ENCODE peak calls at places on chromosomes 4 and X, in four cellular contexts. One of them, this sample, is unnamed.

GRCh38 chrX:68415289-68415688 is 18.0 kb downstream of the OPHN1 start:
- DNase-seq in GM10248: no peak
- DNase-seq in fibroblast of mammary gland: peak; percentile 66
- DNase-seq in CD14-positive monocyte: no peak
- DNase-seq in this sample: no peak

GRCh38 chr4:16018841-16019240 is 55.9 kb upstream of the FGFBP2 start:
- DNase-seq in CD14-positive monocyte: no peak
- DNase-seq in GM10248: no peak
- DNase-seq in fibroblast of mammary gland: no peak
- DNase-seq in this sample: no peak

GRCh38 chr4:68366600-68366999 is 16.7 kb upstream of the YTHDC1 start:
- DNase-seq in CD14-positive monocyte: no peak
- DNase-seq in fibroblast of mammary gland: no peak
- DNase-seq in GM10248: no peak
- DNase-seq in this sample: no peak

GRCh38 chrX:110153900-110154299 is 151.0 kb downstream of the TMEM164 start:
- DNase-seq in GM10248: no peak
- DNase-seq in CD14-positive monocyte: no peak
- DNase-seq in fibroblast of mammary gland: no peak
- DNase-seq in this sample: no peak

GRCh38 chr4:24527371-24527770 is 57.0 kb downstream of the DHX15 start:
- DNase-seq in fibroblast of mammary gland: no peak
- DNase-seq in GM10248: no peak
- DNase-seq in CD14-positive monocyte: no peak
- DNase-seq in this sample: no peak

GRCh38 chr4:1712216-1713002 is at the start of gene SLBP:
- DNase-seq in CD14-positive monocyte: peak; percentile 99
- DNase-seq in GM10248: peak; percentile 98
- DNase-seq in fibroblast of mammary gland: peak; percentile 86
- DNase-seq in this sample: peak; percentile 99

GRCh38 chrX:45351478-45351877 is 150.8 kb upstream of the DIPK2B start:
- DNase-seq in fibroblast of mammary gland: peak; percentile 67
- DNase-seq in CD14-positive monocyte: no peak
- DNase-seq in GM10248: no peak
- DNase-seq in this sample: no peak

GRCh38 chr4:71126719-71127118 is 133.3 kb downstream of the DCK start:
- DNase-seq in CD14-positive monocyte: no peak
- DNase-seq in GM10248: no peak
- DNase-seq in fibroblast of mammary gland: peak; percentile 92
- DNase-seq in this sample: no peak

GRCh38 chr4:58560736-58561135 is 1450.6 kb upstream of the IGFBP7 start:
- DNase-seq in GM10248: no peak
- DNase-seq in fibroblast of mammary gland: no peak
- DNase-seq in CD14-positive monocyte: no peak
- DNase-seq in this sample: no peak

GRCh38 chr4:2962099-2962455 is 1.1 kb downstream of the NOP14 start:
- DNase-seq in fibroblast of mammary gland: no peak
- DNase-seq in CD14-positive monocyte: no peak
- DNase-seq in GM10248: no peak
- DNase-seq in this sample: peak; percentile 87

GRCh38 chr4:151955721-151956340 is 195.0 kb upstream of the GATB start:
- DNase-seq in fibroblast of mammary gland: peak; percentile 44
- DNase-seq in CD14-positive monocyte: no peak
- DNase-seq in GM10248: no peak
- DNase-seq in this sample: no peak

GRCh38 chr4:107824367-107825071 is at the start of gene SGMS2:
- DNase-seq in CD14-positive monocyte: peak; percentile 93
- DNase-seq in GM10248: peak; percentile 45
- DNase-seq in fibroblast of mammary gland: peak; percentile 88
- DNase-seq in this sample: peak; percentile 88

GRCh38 chrX:118740276-118740889 is 13.0 kb downstream of the IL13RA1 start:
- DNase-seq in CD14-positive monocyte: no peak
- DNase-seq in GM10248: no peak
- DNase-seq in fibroblast of mammary gland: no peak
- DNase-seq in this sample: no peak

GRCh38 chr4:145887241-145887964 is 51.2 kb downstream of the ZNF827 start:
- DNase-seq in CD14-positive monocyte: no peak
- DNase-seq in GM10248: no peak
- DNase-seq in fibroblast of mammary gland: peak; percentile 83
- DNase-seq in this sample: no peak

GRCh38 chrX:10119399-10119990 is 37.3 kb upstream of the CLCN4 start:
- DNase-seq in fibroblast of mammary gland: peak; percentile 92
- DNase-seq in GM10248: peak; percentile 55
- DNase-seq in CD14-positive monocyte: peak; percentile 68
- DNase-seq in this sample: peak; percentile 75

GRCh38 chr4:162959056-162959455 is 207.6 kb downstream of the NAF1 start:
- DNase-seq in fibroblast of mammary gland: no peak
- DNase-seq in CD14-positive monocyte: no peak
- DNase-seq in GM10248: no peak
- DNase-seq in this sample: no peak

GRCh38 chrX:133985164-133986007 is at the start of gene GPC3:
- DNase-seq in GM10248: peak; percentile 32
- DNase-seq in CD14-positive monocyte: no peak
- DNase-seq in fibroblast of mammary gland: peak; percentile 23
- DNase-seq in this sample: peak; percentile 34

GRCh38 chr4:117692538-117692937 is 341.7 kb upstream of the NDST3 start:
- DNase-seq in fibroblast of mammary gland: no peak
- DNase-seq in GM10248: no peak
- DNase-seq in CD14-positive monocyte: no peak
- DNase-seq in this sample: no peak

GRCh38 chrX:39133971-39134370 is 332.7 kb downstream of the MID1IP1 start:
- DNase-seq in CD14-positive monocyte: no peak
- DNase-seq in fibroblast of mammary gland: no peak
- DNase-seq in GM10248: no peak
- DNase-seq in this sample: peak; percentile 29

GRCh38 chr4:20251061-20251795 is 477 bp upstream of the SLIT2 start:
- DNase-seq in CD14-positive monocyte: no peak
- DNase-seq in fibroblast of mammary gland: no peak
- DNase-seq in GM10248: no peak
- DNase-seq in this sample: no peak

GRCh38 chr4:112231779-112232713 is at the start of gene AP1AR:
- DNase-seq in GM10248: peak; percentile 90
- DNase-seq in fibroblast of mammary gland: peak; percentile 60
- DNase-seq in CD14-positive monocyte: peak; percentile 87
- DNase-seq in this sample: peak; percentile 87

GRCh38 chrX:29466441-29466840 is 748.9 kb upstream of the MAGEB2 start:
- DNase-seq in fibroblast of mammary gland: no peak
- DNase-seq in CD14-positive monocyte: no peak
- DNase-seq in GM10248: no peak
- DNase-seq in this sample: no peak

GRCh38 chrX:153554519-153555167 is 37.2 kb downstream of the ATP2B3 start:
- DNase-seq in CD14-positive monocyte: peak; percentile 50
- DNase-seq in fibroblast of mammary gland: peak; percentile 45
- DNase-seq in GM10248: peak; percentile 71
- DNase-seq in this sample: peak; percentile 74

GRCh38 chr4:150495550-150495949 is 86.4 kb upstream of the MAB21L2 start:
- DNase-seq in GM10248: no peak
- DNase-seq in fibroblast of mammary gland: no peak
- DNase-seq in CD14-positive monocyte: no peak
- DNase-seq in this sample: no peak

GRCh38 chrX:413322-414201 is 26.9 kb upstream of the PPP2R3B start:
- DNase-seq in GM10248: no peak
- DNase-seq in CD14-positive monocyte: peak; percentile 26
- DNase-seq in fibroblast of mammary gland: no peak
- DNase-seq in this sample: no peak

GRCh38 chr4:41715155-41715554 is 33.4 kb downstream of the PHOX2B start:
- DNase-seq in fibroblast of mammary gland: no peak
- DNase-seq in GM10248: no peak
- DNase-seq in CD14-positive monocyte: no peak
- DNase-seq in this sample: no peak

GRCh38 chrX:42020225-42020624 is 96.9 kb upstream of the CASK start:
- DNase-seq in fibroblast of mammary gland: no peak
- DNase-seq in GM10248: no peak
- DNase-seq in CD14-positive monocyte: no peak
- DNase-seq in this sample: no peak

GRCh38 chrX:15882704-15883539 is 28.3 kb upstream of the AP1S2 start:
- DNase-seq in fibroblast of mammary gland: peak; percentile 63
- DNase-seq in CD14-positive monocyte: peak; percentile 71
- DNase-seq in GM10248: no peak
- DNase-seq in this sample: peak; percentile 26

GRCh38 chrX:1462596-1463251 is 10.0 kb upstream of the ASMTL start:
- DNase-seq in fibroblast of mammary gland: peak; percentile 76
- DNase-seq in CD14-positive monocyte: peak; percentile 22
- DNase-seq in GM10248: no peak
- DNase-seq in this sample: peak; percentile 90

GRCh38 chr4:139734875-139735380 is 69.3 kb downstream of the MGST2 start:
- DNase-seq in GM10248: peak; percentile 75
- DNase-seq in fibroblast of mammary gland: peak; percentile 48
- DNase-seq in CD14-positive monocyte: peak; percentile 84
- DNase-seq in this sample: peak; percentile 76

GRCh38 chrX:102959471-102959870 is 22.4 kb downstream of the RAB40AL start:
- DNase-seq in CD14-positive monocyte: no peak
- DNase-seq in GM10248: no peak
- DNase-seq in fibroblast of mammary gland: peak; percentile 47
- DNase-seq in this sample: no peak

GRCh38 chr4:100803751-100804150 is 285.9 kb upstream of the EMCN start:
- DNase-seq in CD14-positive monocyte: no peak
- DNase-seq in fibroblast of mammary gland: no peak
- DNase-seq in GM10248: no peak
- DNase-seq in this sample: no peak

GRCh38 chr4:159016527-159017137 is 86.2 kb upstream of the RAPGEF2 start:
- DNase-seq in GM10248: peak; percentile 62
- DNase-seq in CD14-positive monocyte: no peak
- DNase-seq in fibroblast of mammary gland: no peak
- DNase-seq in this sample: no peak
- TF ChIP-seq CTCF in GM10248: peak; percentile 46
- TF ChIP-seq CTCF in CD14-positive monocyte: no peak
- TF ChIP-seq CTCF in fibroblast of mammary gland: no peak
- TF ChIP-seq CTCF in this sample: no peak

GRCh38 chrX:2901367-2902036 is 27.6 kb downstream of the ARSD start:
- DNase-seq in CD14-positive monocyte: no peak
- DNase-seq in fibroblast of mammary gland: peak; percentile 3
- DNase-seq in GM10248: no peak
- DNase-seq in this sample: no peak

GRCh38 chrX:2907295-2907694 is 21.8 kb downstream of the ARSD start:
- DNase-seq in fibroblast of mammary gland: no peak
- DNase-seq in GM10248: no peak
- DNase-seq in CD14-positive monocyte: no peak
- DNase-seq in this sample: no peak

GRCh38 chrX:2902841-2903240 is 26.3 kb downstream of the ARSD start:
- DNase-seq in CD14-positive monocyte: no peak
- DNase-seq in fibroblast of mammary gland: no peak
- DNase-seq in GM10248: no peak
- DNase-seq in this sample: no peak

GRCh38 chrX:2898861-2899512 is 30.2 kb downstream of the ARSD start:
- DNase-seq in GM10248: no peak
- DNase-seq in CD14-positive monocyte: no peak
- DNase-seq in fibroblast of mammary gland: no peak
- DNase-seq in this sample: no peak

DNA sequence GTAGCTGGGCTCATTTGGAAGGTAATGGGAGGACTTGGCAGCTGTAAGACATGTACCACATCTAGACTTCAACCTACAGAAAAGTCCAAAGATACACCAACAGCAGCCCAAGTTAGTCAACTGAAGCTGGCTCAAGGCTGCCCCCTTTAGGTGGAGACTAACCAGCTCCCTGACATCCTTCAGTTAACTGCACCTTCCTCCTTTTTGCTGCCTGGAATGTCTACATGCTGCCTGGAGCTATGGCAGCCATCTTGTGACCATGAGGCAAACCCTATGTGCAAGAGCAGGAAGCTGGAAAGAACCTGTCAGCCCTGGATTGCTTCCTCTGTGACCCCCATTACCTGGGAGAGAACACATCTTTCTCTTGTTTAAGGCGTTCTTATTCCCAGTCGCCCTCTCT is 25.8 kb downstream of the ARSD start:
- DNase-seq in CD14-positive monocyte: no peak
- DNase-seq in fibroblast of mammary gland: no peak
- DNase-seq in GM10248: no peak
- DNase-seq in this sample: no peak
- TF ChIP-seq CTCF in CD14-positive monocyte: no peak
- TF ChIP-seq CTCF in fibroblast of mammary gland: no peak
- TF ChIP-seq CTCF in GM10248: no peak
- TF ChIP-seq CTCF in this sample: no peak

DNA sequence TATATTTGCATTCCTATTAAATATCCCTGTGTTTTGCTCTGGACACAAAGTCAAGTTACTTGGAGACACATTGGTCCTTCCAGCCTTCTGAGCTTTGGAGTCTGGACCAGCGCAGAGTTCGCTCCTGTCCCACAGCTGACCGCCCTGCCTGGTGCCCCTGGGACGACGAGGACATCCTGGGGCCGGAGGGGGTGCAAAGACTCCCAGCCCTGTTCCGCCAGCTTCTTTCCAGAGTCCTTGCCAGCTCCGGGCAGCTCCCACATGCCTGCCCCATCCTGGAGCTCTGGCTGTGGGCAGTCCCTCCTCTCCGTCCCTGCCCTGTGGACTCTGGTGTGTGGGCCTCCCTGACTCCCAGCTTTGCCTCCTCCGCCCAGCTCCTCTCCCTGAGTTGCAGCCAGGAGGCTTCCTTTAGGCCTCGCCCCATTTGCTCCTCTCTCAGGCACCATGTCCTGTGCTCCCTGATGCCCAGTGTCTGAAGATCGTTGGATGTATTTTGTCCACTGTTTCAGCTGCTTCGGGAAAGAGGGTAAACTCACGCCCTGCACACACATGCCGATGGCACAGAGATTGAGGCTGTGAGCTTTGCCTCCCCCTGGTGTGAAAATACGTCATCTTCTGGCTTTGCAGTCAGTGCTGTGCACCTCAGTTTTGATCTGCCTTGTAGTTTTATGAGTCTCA is 4.9 kb upstream of the PCGF3 start:
- DNase-seq in GM10248: no peak
- DNase-seq in fibroblast of mammary gland: no peak
- DNase-seq in CD14-positive monocyte: no peak
- DNase-seq in this sample: no peak
- TF ChIP-seq CTCF in GM10248: no peak
- TF ChIP-seq CTCF in fibroblast of mammary gland: no peak
- TF ChIP-seq CTCF in CD14-positive monocyte: no peak
- TF ChIP-seq CTCF in this sample: no peak

GRCh38 chr4:130077275-130077674 is 981.3 kb downstream of the C4orf33 start:
- DNase-seq in CD14-positive monocyte: no peak
- DNase-seq in fibroblast of mammary gland: no peak
- DNase-seq in GM10248: no peak
- DNase-seq in this sample: no peak

GRCh38 chr4:130080872-130081451 is 985.0 kb downstream of the C4orf33 start:
- DNase-seq in fibroblast of mammary gland: no peak
- DNase-seq in GM10248: no peak
- DNase-seq in CD14-positive monocyte: no peak
- DNase-seq in this sample: no peak
- TF ChIP-seq CTCF in fibroblast of mammary gland: no peak
- TF ChIP-seq CTCF in GM10248: no peak
- TF ChIP-seq CTCF in CD14-positive monocyte: no peak
- TF ChIP-seq CTCF in this sample: no peak

GRCh38 chr4:77045490-77045889 is 30.3 kb downstream of the CCNI start:
- DNase-seq in GM10248: no peak
- DNase-seq in fibroblast of mammary gland: peak; percentile 56
- DNase-seq in CD14-positive monocyte: no peak
- DNase-seq in this sample: no peak
- TF ChIP-seq CTCF in GM10248: no peak
- TF ChIP-seq CTCF in fibroblast of mammary gland: peak; percentile 36
- TF ChIP-seq CTCF in CD14-positive monocyte: no peak
- TF ChIP-seq CTCF in this sample: no peak

This sample was measured in activated CD8-positive, alpha-beta T cell treated with anti-CD3 and anti-CD28 coated beads for 36 hours.